ENCODE peak calls at places on chromosomes 6 and 20, in four cellular contexts. K is RWPE1, D is HT1080, C is psoas muscle. I is an unnamed sample.

GRCh38 chr6:159929819-159930218 is 39.0 kb downstream of the MAS1 start:
- DNase-seq in C (no peak), D (no peak), K (no peak), I (no peak)

GRCh38 chr6:150730801-150731445 is 131.2 kb downstream of the PLEKHG1 start:
- DNase-seq in D (no peak), K (no peak), C (no peak), I (no peak)

GRCh38 chr6:64330694-64331309 is 695.2 kb downstream of the PHF3 start:
- DNase-seq in K (peak; percentile 5), D (peak; percentile 49), C (peak; percentile 68), I (peak; percentile 79)

GRCh38 chr6:142886431-142887170 is 58.4 kb downstream of the HIVEP2 start:
- DNase-seq in D (peak; percentile 40), C (no peak), K (no peak), I (no peak)

GRCh38 chr20:19077370-19078220 is 134.8 kb upstream of the SLC24A3 start:
- DNase-seq in D (no peak), K (no peak), C (no peak), I (no peak)

GRCh38 chr6:138662474-138662873 is 111.1 kb upstream of the CCDC28A start:
- DNase-seq in K (peak; percentile 76), C (no peak), D (no peak), I (no peak)

GRCh38 chr20:10553326-10553984 is 118.3 kb downstream of the SLX4IP start:
- DNase-seq in C (peak; percentile 79), D (peak; percentile 65), K (peak; percentile 53), I (peak; percentile 42)

GRCh38 chr6:3478341-3478740 is 21.5 kb upstream of the SLC22A23 start:
- DNase-seq in K (no peak), D (no peak), C (no peak), I (no peak)

GRCh38 chr20:9600562-9600961 is 86.2 kb downstream of the LAMP5 start:
- DNase-seq in C (no peak), D (no peak), K (no peak), I (no peak)

GRCh38 chr6:22910370-22910769 is 341.0 kb downstream of the HDGFL1 start:
- DNase-seq in C (no peak), K (no peak), D (no peak), I (no peak)

GRCh38 chr6:108222504-108222903 is 38.3 kb downstream of the SNX3 start:
- DNase-seq in D (peak; percentile 41), C (no peak), K (no peak), I (no peak)

GRCh38 chr20:46307139-46307998 is 929 bp downstream of the CDH22 start:
- DNase-seq in C (peak; percentile 81), D (peak; percentile 35), K (peak; percentile 87), I (peak; percentile 66)

GRCh38 chr6:80182291-80182690 is 75.8 kb downstream of the BCKDHB start:
- DNase-seq in K (peak; percentile 72), D (peak; percentile 70), C (no peak), I (no peak)

GRCh38 chr6:121770943-121771342 is 335.5 kb downstream of the GJA1 start:
- DNase-seq in C (no peak), D (peak; percentile 39), K (peak; percentile 38), I (no peak)

GRCh38 chr6:84825461-84825860 is 61.1 kb upstream of the TBX18 start:
- DNase-seq in C (no peak), K (peak; percentile 69), D (peak; percentile 90), I (no peak)

GRCh38 chr20:62087227-62087626 is 21.5 kb upstream of the TAF4 start:
- DNase-seq in C (no peak), K (peak; percentile 34), D (no peak), I (no peak)

GRCh38 chr6:170279977-170280688 is 10.7 kb downstream of the DLL1 start:
- DNase-seq in D (no peak), C (peak; percentile 89), K (no peak), I (peak; percentile 76)

GRCh38 chr6:22906091-22906549 is 336.8 kb downstream of the HDGFL1 start:
- DNase-seq in D (peak; percentile 58), C (no peak), K (peak; percentile 36), I (no peak)

GRCh38 chr6:149888113-149888512 is 9.8 kb downstream of the RAET1E start:
- DNase-seq in K (no peak), D (no peak), C (no peak), I (no peak)

GRCh38 chr6:152368761-152369624 is 268.2 kb downstream of the SYNE1 start:
- DNase-seq in D (no peak), K (no peak), C (peak; percentile 80), I (no peak)

GRCh38 chr6:157644043-157644810 is 178.8 kb upstream of the SNX9 start:
- DNase-seq in D (peak; percentile 10), K (peak; percentile 38), C (no peak), I (no peak)

GRCh38 chr6:53358440-53359087 is 9.8 kb upstream of the ELOVL5 start:
- DNase-seq in C (no peak), K (no peak), D (no peak), I (no peak)

GRCh38 chr6:23783901-23784300 is 342.1 kb upstream of the NRSN1 start:
- DNase-seq in D (no peak), C (no peak), K (no peak), I (no peak)

GRCh38 chr6:152697634-152698033 is at the start of gene MYCT1:
- DNase-seq in K (no peak), D (no peak), C (no peak), I (no peak)

GRCh38 chr6:145749632-145750031 is 14.3 kb upstream of the EPM2A start:
- DNase-seq in K (peak; percentile 11), C (no peak), D (peak; percentile 71), I (no peak)

GRCh38 chr6:81491486-81492101 is 260.9 kb downstream of the TENT5A start:
- DNase-seq in C (no peak), D (no peak), K (no peak), I (no peak)

GRCh38 chr6:158170656-158171081 is 2.5 kb downstream of the GTF2H5 start:
- DNase-seq in C (no peak), D (peak; percentile 92), K (no peak), I (no peak)

GRCh38 chr6:83696674-83697073 is 12.2 kb downstream of the SNAP91 start:
- DNase-seq in D (peak; percentile 1), K (peak; percentile 33), C (no peak), I (no peak)